ENCODE peak calls at places on chromosome 7, in seven cellular contexts. Y is H1, M is SK-N-SH, W is HCT116, B is HepG2, V is GM12878, P is K562. A is an unnamed sample.

GRCh38 chr7:115274-115911 is 77.0 kb upstream of the FAM20C start:
- DNase-seq in Y (no peak), M (no peak), W (no peak), B (no peak), V (no peak), P (no peak), A (no peak)

GRCh38 chr7:147570390-147570789 is 1020.2 kb upstream of the C7orf33 start:
- DNase-seq in Y (no peak), M (no peak), W (no peak), B (no peak), V (no peak), P (no peak), A (no peak)

GRCh38 chr7:116614509-116615285 is 57.3 kb upstream of the MET start:
- DNase-seq in Y (no peak), M (no peak), W (no peak), B (no peak), V (no peak), P (no peak), A (peak)

GRCh38 chr7:145812218-145812617 is 304.4 kb upstream of the CNTNAP2 start:
- DNase-seq in Y (no peak), M (no peak), W (no peak), B (no peak), V (no peak), P (no peak), A (no peak)

GRCh38 chr7:105429746-105430612 is 41.3 kb upstream of the SRPK2 start:
- DNase-seq in Y (no peak), M (peak), W (peak), B (peak), V (no peak), P (peak), A (peak)

GRCh38 chr7:84073476-84073875 is 121.1 kb downstream of the SEMA3A start:
- DNase-seq in Y (no peak), M (no peak), W (no peak), B (peak), V (no peak), P (no peak), A (peak)

GRCh38 chr7:94436018-94436604 is 41.4 kb downstream of the COL1A2 start:
- DNase-seq in Y (peak), M (peak), W (peak), B (peak), V (peak), P (peak), A (peak)

GRCh38 chr7:155861480-155861868 is 49.2 kb upstream of the SHH start:
- DNase-seq in Y (no peak), M (no peak), W (no peak), B (no peak), V (no peak), P (no peak), A (no peak)

GRCh38 chr7:157337316-157338149 is 729 bp downstream of the DNAJB6 start:
- DNase-seq in Y (no peak), M (peak), W (no peak), B (peak), V (no peak), P (peak), A (peak)

GRCh38 chr7:138387755-138388475 is 72.1 kb upstream of the TRIM24 start:
- DNase-seq in Y (no peak), M (no peak), W (no peak), B (no peak), V (no peak), P (peak), A (no peak)

GRCh38 chr7:131244259-131244852 is 83.3 kb upstream of the MKLN1 start:
- DNase-seq in Y (peak), M (peak), W (peak), B (peak), V (no peak), P (peak), A (peak)

GRCh38 chr7:2289621-2290020 is 24.6 kb downstream of the SNX8 start:
- DNase-seq in Y (no peak), M (no peak), W (no peak), B (no peak), V (no peak), P (no peak), A (no peak)

GRCh38 chr7:151060416-151061234 is 1.2 kb downstream of the SLC4A2 start:
- DNase-seq in Y (no peak), M (peak), W (no peak), B (peak), V (no peak), P (peak), A (peak)

GRCh38 chr7:30923009-30923773 is 11.5 kb downstream of the AQP1 start:
- DNase-seq in Y (no peak), M (peak), W (no peak), B (no peak), V (no peak), P (no peak), A (no peak)

GRCh38 chr7:95794917-95795515 is 22.7 kb downstream of the DYNC1I1 start:
- DNase-seq in Y (no peak), M (peak), W (peak), B (peak), V (no peak), P (peak), A (peak)

GRCh38 chr7:112362796-112363195 is 87.5 kb upstream of the IFRD1 start:
- DNase-seq in Y (no peak), M (no peak), W (no peak), B (no peak), V (no peak), P (no peak), A (no peak)

GRCh38 chr7:134870781-134871180 is 91.3 kb downstream of the CALD1 start:
- DNase-seq in Y (no peak), M (no peak), W (no peak), B (no peak), V (no peak), P (no peak), A (peak)

GRCh38 chr7:134866581-134866980 is 87.1 kb downstream of the CALD1 start:
- DNase-seq in Y (no peak), M (no peak), W (no peak), B (no peak), V (no peak), P (no peak), A (peak)

GRCh38 chr7:134874407-134874806 is 95.0 kb downstream of the CALD1 start:
- DNase-seq in Y (no peak), M (no peak), W (no peak), B (no peak), V (no peak), P (no peak), A (no peak)

GRCh38 chr7:134873253-134873652 is 93.8 kb downstream of the CALD1 start:
- DNase-seq in Y (no peak), M (no peak), W (no peak), B (no peak), V (no peak), P (no peak), A (peak)

DNA sequence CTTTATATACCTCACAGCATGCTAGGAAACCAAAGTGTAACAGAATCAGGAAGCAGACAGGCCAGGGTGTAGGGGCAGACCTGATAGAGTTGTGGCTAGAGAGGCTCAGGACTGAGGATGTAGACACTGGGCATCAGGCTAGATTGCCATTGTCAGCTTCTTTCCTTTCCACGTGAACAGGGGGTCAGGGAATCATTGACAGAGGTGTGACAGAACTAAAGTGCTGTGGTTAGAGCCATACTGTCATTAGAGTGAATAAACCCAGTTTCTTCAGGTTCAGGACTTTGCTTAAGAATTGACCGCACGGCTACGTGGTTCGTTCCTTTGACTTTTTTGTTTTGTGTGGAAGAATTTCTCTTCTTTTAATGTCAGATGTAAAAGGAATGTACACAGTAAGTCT is 90.7 kb downstream of the CALD1 start:
- DNase-seq in Y (no peak), M (no peak), W (no peak), B (no peak), V (no peak), P (no peak), A (no peak)
- H3K9ac ChIP-seq in Y (no peak), M (no peak), W (no peak), B (no peak), V (no peak), P (no peak), A (no peak)

GRCh38 chr7:76314042-76314721 is 11.7 kb downstream of the HSPB1 start:
- DNase-seq in Y (peak), M (peak), W (peak), B (peak), V (peak), P (peak), A (peak)

GRCh38 chr7:76318488-76319353 is 16.2 kb downstream of the HSPB1 start:
- DNase-seq in Y (no peak), M (peak), W (no peak), B (peak), V (peak), P (peak), A (peak)

GRCh38 chr7:76317782-76318487 is 15.5 kb downstream of the HSPB1 start:
- DNase-seq in Y (peak), M (peak), W (peak), B (peak), V (peak), P (peak), A (peak)

GRCh38 chr7:76315372-76315771 is 12.9 kb downstream of the HSPB1 start:
- DNase-seq in Y (no peak), M (no peak), W (no peak), B (no peak), V (no peak), P (peak), A (no peak)

DNA sequence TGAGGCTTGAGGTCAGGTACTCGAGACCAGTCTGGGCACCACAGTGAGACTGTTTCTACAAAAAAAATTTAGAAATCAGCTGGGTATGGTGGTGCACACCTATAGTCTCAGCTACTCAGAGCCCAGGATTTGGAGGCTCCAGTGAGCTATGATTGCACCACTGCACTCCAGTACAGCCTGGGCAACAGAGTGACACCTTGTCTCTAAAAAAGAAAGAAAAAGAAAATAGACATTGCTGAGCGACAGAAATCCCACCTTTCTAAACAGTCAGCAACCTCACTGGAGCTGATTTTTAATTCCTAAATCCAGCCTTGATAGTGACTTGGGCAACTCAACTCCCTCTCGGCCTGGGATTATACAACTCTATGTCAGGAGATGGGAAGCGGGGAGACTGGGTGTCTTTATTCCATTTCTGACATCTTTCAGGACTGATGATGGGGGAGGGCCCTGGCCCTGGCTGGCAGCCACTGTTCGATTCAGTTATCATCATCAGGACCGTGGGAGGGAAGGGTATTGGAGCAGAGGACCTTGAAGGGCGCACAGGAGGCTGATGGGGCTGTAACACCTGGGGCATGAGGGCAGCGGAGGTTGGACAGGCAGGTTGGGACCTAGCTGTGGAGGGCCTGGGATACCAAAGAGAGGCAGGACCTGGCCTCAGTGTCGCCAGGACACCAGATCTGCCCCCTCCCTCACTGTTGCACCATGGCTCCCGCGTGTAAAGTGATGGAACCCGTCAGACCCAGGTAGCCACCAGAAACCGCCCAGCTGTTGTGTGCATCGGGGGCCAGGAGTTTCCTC is 14.7 kb downstream of the HSPB1 start:
- DNase-seq in Y (no peak), M (no peak), W (no peak), B (no peak), V (no peak), P (peak), A (no peak)
- TF ChIP-seq MAX in Y (no peak), M (no peak), W (no peak), B (no peak), V (no peak), P (no peak), A (no peak)

GRCh38 chr7:14336256-14336655 is 346.8 kb upstream of the ETV1 start:
- DNase-seq in Y (no peak), M (no peak), W (no peak), B (no peak), V (no peak), P (no peak), A (no peak)

GRCh38 chr7:14340415-14341079 is 351.1 kb upstream of the ETV1 start:
- DNase-seq in Y (no peak), M (no peak), W (no peak), B (no peak), V (no peak), P (no peak), A (no peak)

DNA sequence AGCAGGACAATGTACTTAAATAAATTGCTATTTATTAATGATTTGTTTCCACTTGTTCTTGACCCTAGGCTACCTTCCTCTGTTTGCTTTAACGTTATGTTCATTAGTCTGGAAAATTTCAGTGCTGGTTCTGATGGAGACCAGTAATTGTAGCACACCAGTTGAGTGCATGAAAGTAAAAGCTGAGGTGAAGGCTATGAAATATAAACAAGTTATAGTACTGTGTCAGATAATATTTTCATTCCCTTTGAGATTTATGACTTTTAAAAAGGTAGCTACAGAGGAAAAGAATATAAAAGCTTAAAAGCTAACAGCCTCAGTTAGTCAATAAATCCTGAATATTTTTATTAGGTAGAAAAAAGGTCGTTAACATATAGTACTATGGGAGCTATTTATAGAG is 351.7 kb upstream of the ETV1 start:
- DNase-seq in Y (no peak), M (no peak), W (no peak), B (no peak), V (no peak), P (no peak), A (no peak)
- H3K9ac ChIP-seq in Y (no peak), M (no peak), W (no peak), B (no peak), V (no peak), P (no peak), A (no peak)

GRCh38 chr7:33883566-33883965 is 21.8 kb upstream of the BMPER start:
- DNase-seq in Y (no peak), M (no peak), W (no peak), B (no peak), V (no peak), P (no peak), A (peak)

GRCh38 chr7:33885290-33886005 is 19.9 kb upstream of the BMPER start:
- DNase-seq in Y (no peak), M (no peak), W (no peak), B (no peak), V (no peak), P (no peak), A (no peak)

GRCh38 chr7:33887576-33887975 is 17.8 kb upstream of the BMPER start:
- DNase-seq in Y (no peak), M (no peak), W (no peak), B (no peak), V (no peak), P (no peak), A (no peak)

GRCh38 chr7:33888206-33888605 is 17.1 kb upstream of the BMPER start:
- DNase-seq in Y (no peak), M (no peak), W (no peak), B (no peak), V (no peak), P (no peak), A (no peak)

GRCh38 chr7:33886100-33886623 is 19.2 kb upstream of the BMPER start:
- DNase-seq in Y (no peak), M (peak), W (no peak), B (peak), V (no peak), P (peak), A (no peak)
- TF ChIP-seq MAX in Y (no peak), M (no peak), W (no peak), B (no peak), V (no peak), P (no peak), A (no peak)

GRCh38 chr7:73391396-73391795 is 42.2 kb upstream of the FZD9 start:
- DNase-seq in Y (no peak), M (no peak), W (no peak), B (no peak), V (no peak), P (no peak), A (no peak)

GRCh38 chr7:73397521-73397934 is 36.0 kb upstream of the FZD9 start:
- DNase-seq in Y (no peak), M (no peak), W (no peak), B (no peak), V (no peak), P (no peak), A (no peak)

GRCh38 chr7:73394416-73394815 is 39.2 kb upstream of the FZD9 start:
- DNase-seq in Y (no peak), M (no peak), W (no peak), B (no peak), V (no peak), P (no peak), A (no peak)

GRCh38 chr7:73397936-73398335 is 35.6 kb upstream of the FZD9 start:
- DNase-seq in Y (no peak), M (no peak), W (no peak), B (no peak), V (no peak), P (no peak), A (no peak)

DNA sequence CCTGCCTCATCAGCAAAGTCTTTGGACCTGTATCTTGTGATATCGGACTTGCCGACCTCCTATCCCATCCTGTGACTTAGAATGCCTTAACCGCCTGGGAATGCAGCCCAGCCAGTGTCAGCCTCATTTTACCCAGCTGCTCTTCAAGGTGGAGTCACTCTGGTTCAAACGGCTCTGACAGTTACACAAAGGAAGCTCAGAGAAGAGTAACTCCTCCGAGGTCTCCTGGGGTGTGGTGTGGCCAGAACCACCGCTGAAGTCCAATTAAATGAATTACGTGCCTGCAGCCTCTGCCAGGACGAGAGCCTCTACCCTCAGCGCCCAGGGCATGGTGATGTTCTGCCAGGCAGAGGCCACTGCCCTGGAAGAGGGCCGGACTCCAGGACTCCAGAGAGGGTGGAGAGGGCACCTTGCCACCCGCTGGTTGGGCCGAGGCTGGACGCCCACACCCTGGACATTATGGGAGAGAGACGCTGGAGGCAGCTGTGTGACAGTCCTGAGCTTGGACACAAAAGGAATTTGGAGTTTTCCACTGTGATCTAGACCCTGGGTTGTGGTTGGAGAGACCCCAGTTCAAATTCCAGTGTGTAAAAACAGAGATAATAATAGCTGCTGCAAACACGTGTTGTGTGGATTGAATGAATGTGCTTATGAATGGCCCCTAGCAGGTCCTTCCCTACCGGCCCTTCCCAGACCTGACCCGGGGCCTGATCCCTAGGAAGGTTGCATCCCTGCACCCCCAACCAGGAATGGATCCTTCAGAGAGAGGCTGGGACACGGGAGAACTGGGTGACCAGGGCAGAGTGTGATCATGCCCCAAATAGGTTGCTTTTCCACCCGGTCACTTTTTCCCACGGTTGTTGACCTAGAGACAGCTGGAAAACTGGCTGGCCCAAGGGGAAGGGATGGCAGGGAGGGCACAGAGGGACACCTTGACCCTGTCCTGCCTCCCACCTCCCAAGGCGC is 37.8 kb upstream of the FZD9 start:
- DNase-seq in Y (no peak), M (no peak), W (no peak), B (no peak), V (no peak), P (no peak), A (no peak)
- H3K9ac ChIP-seq in Y (no peak), M (no peak), W (no peak), B (no peak), V (no peak), P (no peak), A (no peak)